ENCODE peak calls at places on chromosome 22, in seven cellular contexts. Z is retina, B is IMR-90, V is PC-3, T is cardiac fibroblast, L is NCI-H1417, Y is T-helper 1 cell. N is an unnamed sample.

GRCh38 chr22:35418726-35419125 is 18.8 kb downstream of the MCM5 start:
- DNase-seq in Z (no peak), B (no peak), V (no peak), T (no peak), L (no peak), Y (no peak), N (no peak)

GRCh38 chr22:50530280-50530856 is 556 bp upstream of the TYMP start:
- DNase-seq in Z (peak; percentile 50), B (peak; percentile 44), V (peak; percentile 68), T (peak; percentile 90), L (no peak), Y (no peak), N (no peak)

GRCh38 chr22:36145881-36146280 is 14.7 kb downstream of the APOL3 start:
- DNase-seq in Z (no peak), B (no peak), V (no peak), T (peak; percentile 30), L (no peak), Y (no peak), N (no peak)

GRCh38 chr22:45548991-45549736 is 46.5 kb downstream of the FBLN1 start:
- DNase-seq in Z (no peak), B (peak; percentile 94), V (peak; percentile 72), T (peak; percentile 91), L (no peak), Y (no peak), N (no peak)

GRCh38 chr22:42368379-42369249 is 63.6 kb downstream of the NFAM1 start:
- DNase-seq in Z (peak; percentile 79), B (no peak), V (no peak), T (no peak), L (peak; percentile 61), Y (peak; percentile 12), N (peak; percentile 13)

GRCh38 chr22:43152001-43152354 is 619 bp downstream of the TSPO start:
- DNase-seq in Z (no peak), B (no peak), V (no peak), T (no peak), L (peak; percentile 48), Y (peak; percentile 6), N (no peak)

GRCh38 chr22:47123827-47124442 is 361.5 kb downstream of the TBC1D22A start:
- DNase-seq in Z (no peak), B (no peak), V (no peak), T (no peak), L (no peak), Y (no peak), N (no peak)

GRCh38 chr22:32854351-32854804 is 52.9 kb downstream of the TIMP3 start:
- DNase-seq in Z (no peak), B (no peak), V (no peak), T (no peak), L (no peak), Y (no peak), N (no peak)

GRCh38 chr22:20203142-20204099 is 52.6 kb upstream of the CCDC188 start:
- DNase-seq in Z (peak; percentile 82), B (peak; percentile 1), V (peak; percentile 18), T (no peak), L (peak; percentile 59), Y (no peak), N (no peak)

GRCh38 chr22:41910050-41910598 is 4.8 kb downstream of the SHISA8 start:
- DNase-seq in Z (no peak), B (no peak), V (no peak), T (no peak), L (no peak), Y (no peak), N (no peak)

GRCh38 chr22:35642305-35642741 is 5.9 kb upstream of the APOL6 start:
- DNase-seq in Z (no peak), B (peak; percentile 46), V (no peak), T (peak; percentile 41), L (no peak), Y (no peak), N (no peak)

GRCh38 chr22:46049726-46050450 is 72.9 kb upstream of the WNT7B start:
- DNase-seq in Z (no peak), B (no peak), V (no peak), T (no peak), L (no peak), Y (no peak), N (no peak)

GRCh38 chr22:37228106-37229011 is 15.7 kb downstream of the RAC2 start:
- DNase-seq in Z (no peak), B (peak; percentile 27), V (peak; percentile 73), T (peak; percentile 74), L (no peak), Y (no peak), N (no peak)

GRCh38 chr22:37182101-37182948 is 5.7 kb downstream of the C1QTNF6 start:
- DNase-seq in Z (no peak), B (no peak), V (no peak), T (no peak), L (no peak), Y (no peak), N (no peak)

GRCh38 chr22:27003301-27003700 is 345.9 kb downstream of the MIAT start:
- DNase-seq in Z (no peak), B (no peak), V (no peak), T (no peak), L (no peak), Y (no peak), N (no peak)

GRCh38 chr22:21939392-21940319 is 13.0 kb downstream of the PPM1F start:
- DNase-seq in Z (peak; percentile 53), B (no peak), V (no peak), T (no peak), L (no peak), Y (no peak), N (no peak)

GRCh38 chr22:23570681-23571080 is 9.4 kb downstream of the IGLL1 start:
- DNase-seq in Z (no peak), B (no peak), V (no peak), T (no peak), L (no peak), Y (no peak), N (no peak)